ENCODE peak calls at places on chromosomes 4 and X, in seven cellular contexts. X, Q, B, J, S, Z and T are unnamed samples.

GRCh38 chr4:3527101-3527913 is 4.9 kb downstream of the LRPAP1 start:
- DNase-seq in X (no peak), Q (peak; percentile 59), B (no peak), J (no peak), S (no peak), Z (no peak), T (peak; percentile 84)

GRCh38 chr4:150297861-150298474 is 219.7 kb downstream of the DCLK2 start:
- DNase-seq in X (peak; percentile 58), Q (no peak), B (peak; percentile 70), J (no peak), S (no peak), Z (no peak), T (no peak)

GRCh38 chr4:55866290-55866907 is 13.0 kb downstream of the EXOC1 start:
- DNase-seq in X (no peak), Q (no peak), B (peak; percentile 89), J (peak; percentile 12), S (no peak), Z (peak; percentile 88), T (no peak)

GRCh38 chr4:183729069-183729406 is 69.9 kb downstream of the TRAPPC11 start:
- DNase-seq in X (no peak), Q (no peak), B (no peak), J (no peak), S (no peak), Z (no peak), T (no peak)

GRCh38 chr4:110157580-110157979 is 40.8 kb downstream of the ELOVL6 start:
- DNase-seq in X (no peak), Q (no peak), B (no peak), J (no peak), S (no peak), Z (no peak), T (no peak)

GRCh38 chr4:20418865-20419451 is 167.3 kb downstream of the SLIT2 start:
- DNase-seq in X (no peak), Q (no peak), B (peak; percentile 49), J (peak; percentile 40), S (no peak), Z (peak; percentile 45), T (no peak)

GRCh38 chr4:54784188-54784671 is 126.5 kb downstream of the KIT start:
- DNase-seq in X (no peak), Q (peak; percentile 96), B (peak; percentile 54), J (no peak), S (peak; percentile 76), Z (no peak), T (no peak)

GRCh38 chrX:10167573-10167972 is 10.8 kb downstream of the CLCN4 start:
- DNase-seq in X (no peak), Q (no peak), B (no peak), J (peak; percentile 44), S (no peak), Z (no peak), T (no peak)

GRCh38 chr4:185764880-185765279 is 47.1 kb downstream of the SORBS2 start:
- DNase-seq in X (no peak), Q (no peak), B (no peak), J (no peak), S (no peak), Z (no peak), T (no peak)

GRCh38 chr4:95124906-95125504 is 367.2 kb downstream of the BMPR1B start:
- DNase-seq in X (peak; percentile 60), Q (no peak), B (peak; percentile 66), J (peak; percentile 8), S (no peak), Z (peak; percentile 50), T (no peak)

GRCh38 chr4:116343809-116344208 is 741.6 kb downstream of the TRAM1L1 start:
- DNase-seq in X (no peak), Q (no peak), B (no peak), J (no peak), S (no peak), Z (no peak), T (peak; percentile 12)

GRCh38 chr4:113979973-113980615 is 647 bp upstream of the ARSJ start:
- DNase-seq in X (no peak), Q (no peak), B (no peak), J (no peak), S (no peak), Z (no peak), T (no peak)

GRCh38 chrX:12443534-12444098 is 305.3 kb downstream of the FRMPD4 start:
- DNase-seq in X (no peak), Q (no peak), B (no peak), J (peak; percentile 12), S (no peak), Z (no peak), T (no peak)

GRCh38 chrX:12446342-12447075 is 308.2 kb downstream of the FRMPD4 start:
- DNase-seq in X (no peak), Q (no peak), B (no peak), J (no peak), S (no peak), Z (no peak), T (no peak)

GRCh38 chrX:12452268-12452667 is 314.0 kb downstream of the FRMPD4 start:
- DNase-seq in X (no peak), Q (no peak), B (no peak), J (no peak), S (no peak), Z (no peak), T (no peak)

GRCh38 chrX:12447448-12448154 is 309.3 kb downstream of the FRMPD4 start:
- DNase-seq in X (no peak), Q (no peak), B (peak; percentile 27), J (no peak), S (no peak), Z (no peak), T (no peak)
- TF ChIP-seq CTCF in X (no peak), Q (no peak), B (peak; percentile 18), J (no peak), S (peak; percentile 24), Z (no peak), T (peak; percentile 64)

GRCh38 chr4:118005883-118006282 is 28.4 kb upstream of the NDST3 start:
- DNase-seq in X (no peak), Q (no peak), B (no peak), J (no peak), S (no peak), Z (no peak), T (no peak)
- TF ChIP-seq CTCF in X (peak; percentile 46), Q (no peak), B (peak; percentile 26), J (no peak), S (no peak), Z (no peak), T (peak; percentile 24)

GRCh38 chr4:148240241-148240640 is 202.0 kb downstream of the NR3C2 start:
- DNase-seq in X (no peak), Q (no peak), B (no peak), J (no peak), S (no peak), Z (no peak), T (no peak)

GRCh38 chr4:148235809-148236208 is 206.4 kb downstream of the NR3C2 start:
- DNase-seq in X (no peak), Q (no peak), B (no peak), J (no peak), S (no peak), Z (no peak), T (no peak)

GRCh38 chr4:148238086-148238485 is 204.1 kb downstream of the NR3C2 start:
- DNase-seq in X (no peak), Q (no peak), B (no peak), J (no peak), S (no peak), Z (no peak), T (no peak)

GRCh38 chr4:148238797-148239196 is 203.4 kb downstream of the NR3C2 start:
- DNase-seq in X (no peak), Q (no peak), B (no peak), J (no peak), S (no peak), Z (no peak), T (no peak)

GRCh38 chr4:148239406-148239805 is 202.8 kb downstream of the NR3C2 start:
- DNase-seq in X (no peak), Q (no peak), B (no peak), J (no peak), S (peak; percentile 27), Z (no peak), T (no peak)
- TF ChIP-seq CTCF in X (no peak), Q (no peak), B (no peak), J (no peak), S (no peak), Z (no peak), T (no peak)

GRCh38 chrX:45070116-45071007 is 130.3 kb downstream of the DIPK2B start:
- DNase-seq in X (peak; percentile 23), Q (no peak), B (peak; percentile 47), J (peak; percentile 3), S (no peak), Z (peak; percentile 12), T (no peak)
- TF ChIP-seq CTCF in X (peak; percentile 70), Q (peak; percentile 42), B (peak; percentile 80), J (peak; percentile 9), S (peak; percentile 52), Z (peak; percentile 73), T (peak; percentile 81)

GRCh38 chrX:23626651-23627050 is 40.6 kb upstream of the PRDX4 start:
- DNase-seq in X (no peak), Q (no peak), B (no peak), J (no peak), S (no peak), Z (no peak), T (no peak)
- TF ChIP-seq CTCF in X (no peak), Q (no peak), B (peak; percentile 10), J (peak; percentile 9), S (no peak), Z (peak; percentile 13), T (peak; percentile 38)

DNA sequence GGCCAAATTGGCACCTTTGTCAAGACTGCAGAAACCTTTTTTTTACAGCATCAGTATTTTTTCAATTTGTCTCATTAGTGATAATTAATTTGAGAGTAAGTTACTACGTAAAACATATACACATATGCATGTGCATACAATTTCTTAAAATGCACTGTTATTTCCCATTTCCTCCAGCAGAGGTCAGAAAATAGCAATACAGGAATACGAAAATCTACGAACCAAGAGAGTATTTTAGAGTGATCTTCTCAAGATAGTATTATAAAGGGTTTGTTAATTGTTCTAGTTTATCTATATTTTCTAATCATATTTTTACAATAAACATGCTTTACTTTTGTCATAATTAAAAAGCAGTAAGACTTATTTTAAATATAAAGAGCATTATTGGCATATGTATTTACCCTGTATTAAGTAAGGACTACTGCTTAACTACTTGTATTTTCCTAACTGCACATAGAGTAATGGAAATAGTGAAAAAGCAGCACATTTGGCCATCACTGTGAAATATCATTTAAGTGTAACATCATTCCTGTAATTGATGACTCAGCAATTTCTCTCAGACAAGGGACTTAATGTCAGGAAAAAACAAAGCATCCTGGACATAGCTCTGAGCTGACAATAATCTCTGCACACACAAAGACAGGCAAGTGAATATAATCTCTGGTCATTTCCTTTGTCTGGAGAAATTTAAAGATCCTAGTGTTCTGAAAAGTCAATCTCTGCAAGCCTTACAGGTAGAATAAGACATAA is 45.6 kb downstream of the MAOB start:
- DNase-seq in X (no peak), Q (no peak), B (no peak), J (no peak), S (no peak), Z (no peak), T (no peak)
- TF ChIP-seq CTCF in X (peak; percentile 13), Q (peak; percentile 59), B (peak; percentile 45), J (peak; percentile 34), S (peak; percentile 65), Z (peak; percentile 57), T (peak; percentile 86)